ENCODE peak calls at places on chromosomes 7 and 10, in five cellular contexts. One of them, this sample, is unnamed.

GRCh38 chr7:136976504-136977251 is 108.2 kb downstream of the CHRM2 start:
- DNase-seq in cardiac fibroblast: no peak
- DNase-seq in GM19239: no peak
- DNase-seq in endothelial cell of umbilical vein: no peak
- DNase-seq in aorta: no peak
- DNase-seq in this sample: no peak

GRCh38 chr10:70456164-70456563 is 14.7 kb upstream of the NODAL start:
- DNase-seq in GM19239: no peak
- DNase-seq in aorta: no peak
- DNase-seq in cardiac fibroblast: no peak
- DNase-seq in endothelial cell of umbilical vein: no peak
- DNase-seq in this sample: no peak

GRCh38 chr7:122676466-122676865 is 22.5 kb downstream of the RNF133 start:
- DNase-seq in GM19239: no peak
- DNase-seq in aorta: no peak
- DNase-seq in cardiac fibroblast: no peak
- DNase-seq in endothelial cell of umbilical vein: no peak
- DNase-seq in this sample: no peak

GRCh38 chr7:7553386-7553785 is 13.3 kb upstream of the MIOS start:
- DNase-seq in aorta: no peak
- DNase-seq in cardiac fibroblast: peak; percentile 31
- DNase-seq in endothelial cell of umbilical vein: no peak
- DNase-seq in GM19239: no peak
- DNase-seq in this sample: no peak

GRCh38 chr7:75966209-75966961 is 28.0 kb downstream of the TMEM120A start:
- DNase-seq in endothelial cell of umbilical vein: no peak
- DNase-seq in GM19239: no peak
- DNase-seq in cardiac fibroblast: peak; percentile 38
- DNase-seq in aorta: peak; percentile 87
- DNase-seq in this sample: no peak

GRCh38 chr7:100799037-100799896 is 28.1 kb downstream of the EPHB4 start:
- DNase-seq in cardiac fibroblast: peak; percentile 79
- DNase-seq in aorta: peak; percentile 84
- DNase-seq in GM19239: no peak
- DNase-seq in endothelial cell of umbilical vein: peak; percentile 70
- DNase-seq in this sample: peak; percentile 50

GRCh38 chr10:79293841-79294705 is 53.2 kb upstream of the PPIF start:
- DNase-seq in aorta: no peak
- DNase-seq in endothelial cell of umbilical vein: peak; percentile 16
- DNase-seq in cardiac fibroblast: peak; percentile 69
- DNase-seq in GM19239: no peak
- DNase-seq in this sample: no peak

GRCh38 chr10:60353519-60354258 is 36.0 kb downstream of the ANK3 start:
- DNase-seq in cardiac fibroblast: peak; percentile 80
- DNase-seq in endothelial cell of umbilical vein: no peak
- DNase-seq in GM19239: no peak
- DNase-seq in aorta: no peak
- DNase-seq in this sample: no peak

GRCh38 chr7:27101188-27101905 is 1.1 kb downstream of the HOXA2 start:
- DNase-seq in GM19239: no peak
- DNase-seq in endothelial cell of umbilical vein: peak; percentile 78
- DNase-seq in cardiac fibroblast: no peak
- DNase-seq in aorta: no peak
- DNase-seq in this sample: no peak

GRCh38 chr10:74991435-74991834 is 120.0 kb upstream of the SAMD8 start:
- DNase-seq in cardiac fibroblast: peak; percentile 52
- DNase-seq in GM19239: no peak
- DNase-seq in endothelial cell of umbilical vein: no peak
- DNase-seq in aorta: no peak
- DNase-seq in this sample: no peak

GRCh38 chr7:37728747-37729146 is 45.2 kb downstream of the GPR141 start:
- DNase-seq in aorta: no peak
- DNase-seq in GM19239: no peak
- DNase-seq in cardiac fibroblast: no peak
- DNase-seq in endothelial cell of umbilical vein: no peak
- DNase-seq in this sample: no peak

GRCh38 chr10:64408386-64409178 is 887.4 kb downstream of the REEP3 start:
- DNase-seq in cardiac fibroblast: peak; percentile 2
- DNase-seq in GM19239: no peak
- DNase-seq in endothelial cell of umbilical vein: no peak
- DNase-seq in aorta: no peak
- DNase-seq in this sample: no peak

GRCh38 chr10:21638681-21639080 is 104.6 kb downstream of the MLLT10 start:
- DNase-seq in cardiac fibroblast: no peak
- DNase-seq in aorta: no peak
- DNase-seq in GM19239: no peak
- DNase-seq in endothelial cell of umbilical vein: no peak
- DNase-seq in this sample: no peak

GRCh38 chr7:15199482-15199881 is 296.9 kb upstream of the DGKB start:
- DNase-seq in GM19239: no peak
- DNase-seq in aorta: no peak
- DNase-seq in endothelial cell of umbilical vein: peak; percentile 51
- DNase-seq in cardiac fibroblast: peak; percentile 62
- DNase-seq in this sample: no peak

GRCh38 chr7:128890306-128891109 is 20.0 kb downstream of the KCP start:
- DNase-seq in GM19239: no peak
- DNase-seq in aorta: peak; percentile 79
- DNase-seq in endothelial cell of umbilical vein: no peak
- DNase-seq in cardiac fibroblast: no peak
- DNase-seq in this sample: no peak

GRCh38 chr10:71797533-71798307 is 24.4 kb upstream of the VSIR start:
- DNase-seq in aorta: no peak
- DNase-seq in GM19239: no peak
- DNase-seq in endothelial cell of umbilical vein: peak; percentile 65
- DNase-seq in cardiac fibroblast: no peak
- DNase-seq in this sample: no peak

GRCh38 chr10:131996508-131997365 is 15.0 kb upstream of the BNIP3 start:
- DNase-seq in GM19239: no peak
- DNase-seq in cardiac fibroblast: no peak
- DNase-seq in endothelial cell of umbilical vein: no peak
- DNase-seq in aorta: no peak
- DNase-seq in this sample: no peak

GRCh38 chr7:74655785-74656420 is 1.6 kb upstream of the GTF2I start:
- DNase-seq in endothelial cell of umbilical vein: no peak
- DNase-seq in GM19239: no peak
- DNase-seq in cardiac fibroblast: peak; percentile 11
- DNase-seq in aorta: no peak
- DNase-seq in this sample: no peak

GRCh38 chr7:80312139-80312661 is 177.6 kb downstream of the GNAI1 start:
- DNase-seq in aorta: no peak
- DNase-seq in endothelial cell of umbilical vein: peak; percentile 97
- DNase-seq in GM19239: no peak
- DNase-seq in cardiac fibroblast: peak; percentile 94
- DNase-seq in this sample: no peak

GRCh38 chr10:21238044-21238443 is 287.4 kb downstream of the SKIDA1 start:
- DNase-seq in GM19239: no peak
- DNase-seq in cardiac fibroblast: no peak
- DNase-seq in aorta: no peak
- DNase-seq in endothelial cell of umbilical vein: no peak
- DNase-seq in this sample: no peak

GRCh38 chr10:59997807-59998525 is 91.6 kb upstream of the CCDC6 start:
- DNase-seq in endothelial cell of umbilical vein: no peak
- DNase-seq in GM19239: no peak
- DNase-seq in aorta: no peak
- DNase-seq in cardiac fibroblast: no peak
- DNase-seq in this sample: no peak

GRCh38 chr7:156764016-156764669 is 123.6 kb downstream of the RNF32 start:
- DNase-seq in endothelial cell of umbilical vein: peak; percentile 74
- DNase-seq in aorta: peak; percentile 77
- DNase-seq in cardiac fibroblast: peak; percentile 82
- DNase-seq in GM19239: no peak
- DNase-seq in this sample: no peak

This sample was measured in activated naive CD8-positive, alpha-beta T cell treated with anti-CD3 and anti-CD28 coated beads for 36 hours.